ENCODE peak calls at places on chromosomes 6 and 20, in eight cellular contexts. H, A, K, D, C, M, Y and R are unnamed samples. For H3K27me3, the result is how much of the 10 kb centered on the place peaks cover.

GRCh38 chr6:139029470-139030210 is 1.1 kb downstream of the ABRACL start:
- DNase-seq in C (peak), D (no peak), Y (peak), A (peak), M (no peak), K (no peak), H (peak), R (peak)

GRCh38 chr6:34315780-34316179 is 67.0 kb upstream of the SMIM29 start:
- DNase-seq in K (no peak), C (no peak), Y (no peak), D (no peak), H (no peak), A (no peak), M (no peak), R (no peak)

GRCh38 chr20:21240394-21240793 is 62.7 kb upstream of the XRN2 start:
- DNase-seq in H (peak), C (no peak), M (no peak), K (no peak), D (no peak), Y (no peak), A (no peak), R (no peak)

GRCh38 chr6:135181333-135182119 is 418 bp downstream of the MYB start:
- DNase-seq in D (no peak), M (no peak), H (peak), A (no peak), K (no peak), C (peak), Y (no peak), R (no peak)

GRCh38 chr6:14772188-14772587 is 473.7 kb upstream of the JARID2 start:
- DNase-seq in H (no peak), K (no peak), A (no peak), M (no peak), Y (no peak), D (no peak), C (no peak), R (no peak)

GRCh38 chr6:121823437-121823851 is 388.0 kb downstream of the GJA1 start:
- DNase-seq in M (no peak), K (peak), Y (no peak), A (no peak), H (peak), C (peak), D (no peak), R (no peak)

GRCh38 chr6:34347303-34347702 is 45.2 kb downstream of the NUDT3 start:
- DNase-seq in A (no peak), K (no peak), Y (no peak), C (no peak), D (no peak), M (no peak), H (no peak), R (no peak)

GRCh38 chr6:39339111-39339510 is 16.6 kb upstream of the KCNK16 start:
- DNase-seq in C (no peak), H (no peak), M (no peak), D (no peak), A (no peak), K (no peak), Y (no peak), R (no peak)

GRCh38 chr6:3389390-3390167 is 67.3 kb downstream of the SLC22A23 start:
- DNase-seq in K (no peak), C (peak), Y (no peak), M (no peak), D (no peak), H (no peak), A (no peak), R (no peak)

GRCh38 chr20:49310695-49311094 is 32.8 kb upstream of the ZNFX1 start:
- DNase-seq in M (no peak), H (no peak), D (no peak), A (no peak), K (no peak), Y (no peak), C (peak), R (no peak)

GRCh38 chr6:46918830-46919229 is 2.9 kb downstream of the ADGRF5 start:
- DNase-seq in A (no peak), D (no peak), K (no peak), Y (no peak), H (no peak), C (peak), M (no peak), R (no peak)

GRCh38 chr6:170173416-170173990 is 117.4 kb downstream of the DLL1 start:
- DNase-seq in Y (no peak), H (no peak), A (no peak), D (no peak), M (no peak), K (no peak), C (no peak), R (peak)

GRCh38 chr6:38799529-38800184 is 84.5 kb downstream of the DNAH8 start:
- DNase-seq in K (no peak), H (no peak), A (no peak), C (no peak), D (no peak), M (no peak), Y (no peak), R (no peak)

GRCh38 chr6:17505062-17505476 is 95.0 kb upstream of the FAM8A1 start:
- DNase-seq in K (no peak), Y (no peak), A (no peak), H (no peak), D (no peak), M (peak), C (peak), R (no peak)

GRCh38 chr6:137008204-137008603 is 36.6 kb downstream of the IL20RA start:
- DNase-seq in H (no peak), C (no peak), M (no peak), D (no peak), A (no peak), Y (no peak), K (no peak), R (no peak)

GRCh38 chr20:48017504-48017903 is 232.2 kb upstream of the SULF2 start:
- DNase-seq in M (no peak), Y (no peak), A (no peak), H (no peak), C (peak), K (no peak), D (no peak), R (no peak)

GRCh38 chr20:672975-673604 is 2.5 kb downstream of the SCRT2 start:
- DNase-seq in C (no peak), K (no peak), D (no peak), H (no peak), M (no peak), A (no peak), Y (no peak), R (no peak)
- H3K27me3 ChIP-seq in C (under half), K (under half), D (under half), H (half or more), M (under half), A (under half), Y (under half), R (under half)

DNA sequence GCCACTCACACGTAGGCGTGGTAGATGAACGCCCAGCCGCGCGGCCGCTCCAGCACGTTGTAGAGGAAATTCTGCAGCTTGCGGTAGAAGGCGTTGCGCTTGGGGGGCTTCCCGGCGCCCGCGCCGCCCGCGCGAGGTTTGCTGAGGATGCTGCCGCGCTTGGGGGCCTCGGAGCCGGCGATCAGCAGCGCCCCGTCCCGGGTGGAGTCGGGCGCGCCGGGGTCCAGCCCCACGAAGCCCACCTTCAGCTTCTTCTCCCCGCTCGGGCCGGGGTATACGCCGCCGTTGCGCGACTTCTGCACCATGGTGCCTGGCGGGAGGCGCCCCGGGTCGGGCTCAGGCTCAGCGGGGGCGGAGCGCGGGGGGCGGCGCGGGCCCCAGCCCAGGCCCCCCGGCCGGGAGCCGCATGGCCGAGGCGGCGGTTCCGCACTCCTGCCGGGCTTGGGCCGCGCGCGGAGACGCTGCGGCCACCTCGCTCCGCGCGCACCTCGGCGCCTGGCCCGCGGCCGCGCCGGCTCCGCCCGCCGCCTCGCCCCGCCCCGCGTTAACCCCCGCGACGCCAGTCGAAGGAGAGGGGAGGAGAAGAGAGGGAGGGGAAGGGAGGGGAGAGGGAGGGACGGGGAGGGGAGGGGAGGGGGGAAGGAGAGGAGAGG is at the start of gene KCNQ2:
- DNase-seq in M (peak), K (no peak), A (no peak), H (peak), D (no peak), Y (no peak), C (no peak), R (no peak)
- H3K27me3 ChIP-seq in M (under half), K (under half), A (under half), H (under half), D (under half), Y (under half), C (half or more), R (under half)

GRCh38 chr20:10312111-10312510 is 93.5 kb downstream of the SNAP25 start:
- DNase-seq in C (peak), K (no peak), M (no peak), H (no peak), D (no peak), A (no peak), Y (no peak), R (no peak)
- H3K27me3 ChIP-seq in C (under half), K (under half), M (under half), H (under half), D (under half), A (under half), Y (under half), R (under half)

GRCh38 chr20:36367370-36367745 is 61.2 kb downstream of the DLGAP4 start:
- DNase-seq in M (no peak), D (no peak), C (no peak), K (no peak), Y (no peak), A (no peak), H (no peak), R (no peak)

GRCh38 chr20:36366623-36367369 is 60.7 kb downstream of the DLGAP4 start:
- DNase-seq in Y (no peak), A (no peak), M (no peak), D (no peak), C (no peak), H (no peak), K (no peak), R (no peak)

GRCh38 chr20:36368400-36368799 is 62.3 kb downstream of the DLGAP4 start:
- DNase-seq in C (no peak), Y (no peak), H (no peak), K (no peak), A (no peak), D (no peak), M (no peak), R (no peak)

GRCh38 chr20:36368869-36369268 is 62.7 kb downstream of the DLGAP4 start:
- DNase-seq in D (no peak), C (no peak), A (no peak), H (no peak), M (no peak), Y (no peak), K (no peak), R (no peak)

DNA sequence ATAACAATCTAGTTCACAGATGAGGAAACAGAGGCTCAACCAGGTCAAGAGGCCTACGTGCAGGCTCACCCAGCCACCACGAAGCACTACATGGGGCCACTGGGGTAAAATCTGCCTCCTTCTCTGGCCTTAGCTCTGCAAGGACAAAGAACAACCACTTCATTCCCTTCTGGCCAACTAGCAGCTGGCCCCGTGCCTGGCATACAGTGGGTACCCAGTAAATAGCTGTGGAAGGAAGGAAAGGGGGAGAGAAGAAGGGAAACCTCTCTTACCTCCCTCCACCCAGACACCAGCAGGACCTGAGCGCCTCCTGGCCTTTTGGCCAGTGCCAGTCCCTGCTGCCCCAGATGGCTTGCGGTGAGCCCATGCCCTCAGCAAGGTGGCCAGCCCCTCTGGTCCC is 61.8 kb downstream of the DLGAP4 start:
- DNase-seq in Y (no peak), D (no peak), M (no peak), C (no peak), A (no peak), H (no peak), K (no peak), R (no peak)
- H3K27me3 ChIP-seq in Y (under half), D (under half), M (under half), C (under half), A (under half), H (under half), K (under half), R (under half)

DNA sequence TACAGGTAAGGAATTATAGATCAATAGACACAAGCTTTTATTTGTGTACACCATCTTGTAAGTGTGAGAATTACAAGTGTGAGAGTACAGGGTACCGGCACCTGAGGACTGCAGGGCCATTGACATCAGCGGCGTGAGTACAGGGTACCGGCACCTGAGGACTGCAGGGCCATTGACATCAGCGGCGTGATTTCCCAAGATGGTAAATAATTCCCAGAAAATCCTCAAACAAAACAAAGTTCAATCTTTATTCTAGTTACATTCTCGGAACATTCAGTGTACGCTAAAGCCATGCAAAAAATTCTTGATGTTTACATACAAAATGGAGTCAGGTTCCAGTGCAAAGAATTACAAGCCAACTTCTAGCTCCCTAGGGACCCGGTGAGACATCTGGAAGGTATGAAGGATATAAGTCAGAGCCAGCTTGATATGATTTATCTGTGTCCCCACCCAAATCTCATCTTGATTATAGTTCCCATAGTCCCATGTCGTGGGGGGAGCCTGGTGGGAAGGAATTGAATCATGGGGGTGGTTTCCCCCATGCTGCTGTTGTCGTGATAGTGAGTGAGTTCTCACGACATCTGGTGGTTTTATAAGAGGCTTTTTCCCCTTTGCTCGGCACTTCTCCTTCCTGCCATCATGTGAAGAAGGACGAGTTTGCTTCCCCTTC is 172.6 kb downstream of the TTLL2 start:
- DNase-seq in A (no peak), K (no peak), M (no peak), H (no peak), D (no peak), Y (no peak), C (no peak), R (no peak)
- H3K27me3 ChIP-seq in A (under half), K (under half), M (under half), H (under half), D (under half), Y (under half), C (under half), R (under half)

GRCh38 chr6:50520325-50520724 is 193.0 kb upstream of the TFAP2D start:
- DNase-seq in D (no peak), A (no peak), C (no peak), M (no peak), Y (no peak), K (no peak), H (peak), R (no peak)
- H3K27me3 ChIP-seq in D (under half), A (under half), C (under half), M (under half), Y (under half), K (under half), H (under half), R (under half)

DNA sequence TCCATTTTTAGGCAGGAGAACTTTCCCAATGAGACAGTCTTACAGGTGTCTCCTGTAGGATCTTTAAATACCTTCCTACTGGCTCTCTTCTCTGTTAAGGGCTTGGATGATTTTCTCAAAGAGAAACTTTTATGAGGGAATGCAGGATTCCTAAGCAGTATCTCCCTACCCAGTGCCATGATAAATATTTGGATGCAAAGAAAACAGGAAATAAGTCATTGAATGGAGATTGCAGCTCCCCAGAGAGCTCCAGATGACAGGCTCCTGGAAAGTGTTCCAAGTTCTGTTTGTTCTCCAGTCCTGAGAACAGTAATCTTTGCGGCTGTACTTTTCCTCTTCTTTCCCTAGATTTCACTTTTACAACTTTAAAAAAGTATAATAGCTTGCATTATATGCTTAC is 2.4 kb upstream of the SCGN start:
- DNase-seq in H (no peak), M (no peak), A (no peak), D (no peak), C (no peak), Y (no peak), K (no peak), R (no peak)
- H3K27me3 ChIP-seq in H (half or more), M (half or more), A (under half), D (under half), C (under half), Y (under half), K (under half), R (under half)

GRCh38 chr20:59452856-59453255 is 151.5 kb upstream of the PHACTR3 start:
- DNase-seq in H (no peak), Y (no peak), D (no peak), A (no peak), K (no peak), C (no peak), M (no peak), R (no peak)
- H3K27me3 ChIP-seq in H (under half), Y (under half), D (under half), A (under half), K (under half), C (under half), M (under half), R (under half)